ENCODE peak calls at places on chromosomes 6 and 20, in five cellular contexts. F is WERI-Rb-1, C is AG09309, Q is A549, J is GM20000. Z is an unnamed sample.

GRCh38 chr20:44279228-44279627 is 31.8 kb downstream of the FITM2 start:
- DNase-seq in Q (peak), J (no peak), C (peak), F (no peak), Z (no peak)

GRCh38 chr6:81978230-81978629 is 225.7 kb upstream of the TENT5A start:
- DNase-seq in C (no peak), F (no peak), J (no peak), Q (no peak), Z (no peak)

GRCh38 chr6:103210686-103211085 is 1649.0 kb downstream of the HACE1 start:
- DNase-seq in J (no peak), C (no peak), Q (no peak), F (no peak), Z (no peak)

GRCh38 chr6:16947461-16948159 is 154.2 kb upstream of the STMND1 start:
- DNase-seq in F (no peak), C (peak), Q (peak), J (no peak), Z (peak)

GRCh38 chr6:110699780-110700179 is 115.5 kb downstream of the CDK19 start:
- DNase-seq in C (no peak), F (no peak), J (no peak), Q (no peak), Z (no peak)

GRCh38 chr6:170134077-170135040 is 156.5 kb downstream of the DLL1 start:
- DNase-seq in F (no peak), J (no peak), C (no peak), Q (no peak), Z (no peak)

GRCh38 chr6:155595264-155595663 is 139.6 kb upstream of the NOX3 start:
- DNase-seq in C (no peak), F (no peak), Q (no peak), J (no peak), Z (no peak)

GRCh38 chr6:82095091-82095490 is 152.5 kb downstream of the IBTK start:
- DNase-seq in J (no peak), Q (no peak), F (no peak), C (no peak), Z (no peak)

GRCh38 chr6:139029470-139030210 is 1.1 kb downstream of the ABRACL start:
- DNase-seq in J (peak), F (peak), Q (peak), C (no peak), Z (peak)

GRCh38 chr20:11020712-11021111 is 346.9 kb upstream of the JAG1 start:
- DNase-seq in J (no peak), F (no peak), Q (no peak), C (no peak), Z (no peak)

GRCh38 chr6:144343736-144344428 is 58.7 kb downstream of the UTRN start:
- DNase-seq in F (no peak), Q (peak), J (peak), C (no peak), Z (peak)

GRCh38 chr6:6665505-6665904 is 77.0 kb downstream of the LY86 start:
- DNase-seq in Q (no peak), C (no peak), J (no peak), F (peak), Z (no peak)

GRCh38 chr6:111423960-111424846 is 58.8 kb downstream of the REV3L start:
- DNase-seq in F (no peak), J (no peak), Q (no peak), C (no peak), Z (peak)

GRCh38 chr6:129801909-129802308 is 59.2 kb downstream of the TMEM244 start:
- DNase-seq in F (no peak), C (no peak), Q (no peak), J (no peak), Z (no peak)

GRCh38 chr6:14269434-14269833 is 151.9 kb downstream of the CD83 start:
- DNase-seq in Q (no peak), J (peak), F (no peak), C (no peak), Z (no peak)

GRCh38 chr20:15511551-15511950 is 1061.7 kb downstream of the KIF16B start:
- DNase-seq in F (no peak), J (no peak), C (no peak), Q (no peak), Z (no peak)

GRCh38 chr6:20235041-20235440 is 22.8 kb upstream of the MBOAT1 start:
- DNase-seq in Q (no peak), F (no peak), C (no peak), J (no peak), Z (no peak)

GRCh38 chr6:129345890-129346289 is 364.1 kb downstream of the ARHGAP18 start:
- DNase-seq in F (no peak), Q (no peak), C (peak), J (no peak), Z (no peak)

GRCh38 chr6:51398064-51398740 is 579.5 kb downstream of the TFAP2B start:
- DNase-seq in Q (no peak), J (no peak), F (no peak), C (no peak), Z (no peak)

GRCh38 chr6:8506123-8506522 is 70.8 kb upstream of the SLC35B3 start:
- DNase-seq in C (no peak), F (no peak), J (no peak), Q (no peak), Z (peak)

GRCh38 chr6:152142116-152142515 is 334.6 kb downstream of the ESR1 start:
- DNase-seq in Q (no peak), J (no peak), F (no peak), C (no peak), Z (peak)

GRCh38 chr6:150251566-150252186 is 108.8 kb downstream of the PPP1R14C start:
- DNase-seq in C (no peak), F (no peak), J (no peak), Q (no peak), Z (no peak)

GRCh38 chr20:38286586-38287502 is 17.1 kb upstream of the BPI start:
- DNase-seq in J (no peak), F (no peak), C (no peak), Q (no peak), Z (no peak)

DNA sequence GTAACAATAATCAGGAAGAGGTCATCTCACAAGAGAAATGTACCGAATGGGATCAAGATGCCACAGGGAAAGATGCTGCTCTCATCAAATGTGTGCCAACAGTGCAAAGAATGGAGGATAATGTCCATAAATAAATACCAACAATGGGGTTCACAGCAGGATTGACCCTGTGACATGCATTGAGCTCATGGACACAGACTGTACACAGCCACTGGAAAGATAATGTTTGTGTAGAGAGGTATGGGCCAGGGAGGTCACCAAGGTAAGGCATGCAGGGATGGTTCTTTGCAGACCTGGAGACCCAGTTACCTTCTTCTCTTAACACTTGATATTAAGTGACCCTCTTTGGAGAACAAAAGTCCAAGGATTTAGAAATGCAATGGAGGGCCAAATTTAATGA is 1.5 kb downstream of the AGPAT1 start:
- DNase-seq in F (no peak), Q (no peak), J (no peak), C (no peak), Z (no peak)
- TF ChIP-seq CTCF in F (no peak), Q (no peak), J (no peak), C (no peak), Z (no peak)

GRCh38 chr20:57912227-57912582 is 202.4 kb upstream of the PMEPA1 start:
- DNase-seq in Q (no peak), C (no peak), F (peak), J (no peak), Z (no peak)
- TF ChIP-seq CTCF in Q (no peak), C (no peak), F (no peak), J (no peak), Z (no peak)

GRCh38 chr20:19348582-19348981 is 136.1 kb downstream of the SLC24A3 start:
- DNase-seq in J (no peak), C (no peak), F (no peak), Q (no peak), Z (no peak)

GRCh38 chr20:19354950-19355349 is 142.5 kb downstream of the SLC24A3 start:
- DNase-seq in J (no peak), F (no peak), Q (no peak), C (no peak), Z (peak)

GRCh38 chr20:19349879-19350278 is 137.4 kb downstream of the SLC24A3 start:
- DNase-seq in C (no peak), F (no peak), J (no peak), Q (no peak), Z (no peak)

GRCh38 chr20:19347943-19348456 is 135.6 kb downstream of the SLC24A3 start:
- DNase-seq in C (no peak), F (no peak), Q (no peak), J (peak), Z (no peak)

GRCh38 chr20:19351542-19351941 is 139.1 kb downstream of the SLC24A3 start:
- DNase-seq in Q (no peak), C (no peak), J (no peak), F (no peak), Z (no peak)
- TF ChIP-seq CTCF in Q (no peak), C (no peak), J (no peak), F (no peak), Z (peak)

GRCh38 chr6:25876203-25876602 is 2.2 kb upstream of the SLC17A3 start:
- DNase-seq in F (no peak), J (no peak), C (no peak), Q (no peak), Z (no peak)

GRCh38 chr6:25874118-25874517 is at the start of gene SLC17A3:
- DNase-seq in C (no peak), J (no peak), F (no peak), Q (no peak), Z (no peak)

GRCh38 chr6:25874822-25875562 is 949 bp upstream of the SLC17A3 start:
- DNase-seq in C (no peak), Q (no peak), J (no peak), F (no peak), Z (no peak)

GRCh38 chr6:25872804-25873203 is 1.2 kb downstream of the SLC17A3 start:
- DNase-seq in C (no peak), J (no peak), F (no peak), Q (no peak), Z (no peak)

GRCh38 chr6:25875563-25875905 is 1.5 kb upstream of the SLC17A3 start:
- DNase-seq in J (no peak), C (no peak), F (no peak), Q (no peak), Z (no peak)
- TF ChIP-seq CTCF in J (no peak), C (no peak), F (no peak), Q (no peak), Z (no peak)

GRCh38 chr6:132607544-132608233 is 16.4 kb downstream of the TAAR2 start:
- DNase-seq in C (no peak), J (no peak), F (no peak), Q (no peak), Z (no peak)
- TF ChIP-seq CTCF in C (no peak), J (no peak), F (no peak), Q (no peak), Z (no peak)

DNA sequence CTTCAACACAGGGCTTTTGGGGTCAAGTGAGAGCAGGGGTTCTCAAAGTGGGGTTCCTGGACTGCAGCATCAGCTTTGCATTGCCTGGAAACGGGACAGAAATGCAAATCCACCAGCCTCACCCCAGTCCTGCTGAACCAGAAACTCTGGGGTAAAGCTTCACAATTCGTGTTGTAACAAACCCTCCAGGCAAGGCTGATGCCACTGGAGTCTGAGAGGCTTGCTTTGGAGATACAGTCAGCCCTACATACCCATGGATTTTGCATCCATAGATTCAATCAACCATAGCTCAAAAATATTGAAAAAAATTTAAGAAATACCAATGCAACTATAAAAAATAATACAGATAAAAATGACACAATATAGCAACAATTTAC is 160.4 kb upstream of the ECI2 start:
- DNase-seq in C (no peak), Q (no peak), F (no peak), J (no peak), Z (no peak)
- TF ChIP-seq CTCF in C (no peak), Q (no peak), F (no peak), J (no peak), Z (no peak)

GRCh38 chr6:69732640-69733039 is 64.2 kb downstream of the LMBRD1 start:
- DNase-seq in F (no peak), C (no peak), J (peak), Q (no peak), Z (peak)
- TF ChIP-seq CTCF in F (no peak), C (peak), J (no peak), Q (no peak), Z (peak)

DNA sequence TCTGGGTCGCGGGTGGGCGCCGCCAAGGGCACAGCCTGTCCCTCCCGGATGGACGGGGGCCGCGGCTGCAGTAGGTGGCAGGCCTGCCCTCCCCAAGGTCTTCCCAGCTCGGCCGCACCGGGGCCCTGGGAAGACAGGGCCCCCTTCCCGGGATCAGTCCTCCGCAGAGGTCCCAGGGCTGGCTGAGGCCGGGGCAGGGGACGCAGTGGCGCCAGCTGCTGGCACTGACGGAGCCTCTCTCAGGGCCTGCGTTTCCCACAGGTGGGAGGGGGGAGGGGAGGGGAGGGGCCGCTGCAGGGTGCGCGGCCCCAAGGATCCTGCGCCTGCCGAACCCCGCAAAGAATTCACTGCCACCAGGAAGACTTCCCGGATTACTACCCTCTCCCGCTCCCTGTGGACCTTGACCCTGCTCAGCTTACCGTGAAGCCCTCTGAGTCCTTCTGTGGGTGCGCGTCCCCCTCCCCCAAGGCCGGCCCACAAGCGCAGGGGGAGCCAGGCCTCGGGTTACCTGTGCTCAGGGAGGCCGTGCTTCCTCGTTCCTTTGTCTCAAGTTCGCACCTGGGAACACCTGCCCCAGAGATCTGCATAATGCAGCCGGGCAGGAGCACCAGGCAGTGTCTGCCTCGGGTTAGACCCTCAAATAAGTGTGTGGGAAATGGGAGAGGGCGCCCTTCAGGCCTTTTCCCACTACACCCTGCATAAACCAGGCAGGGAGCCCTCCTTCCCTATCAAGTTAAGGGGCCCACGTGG is 5.1 kb downstream of the LZTS3 start:
- DNase-seq in F (no peak), Q (no peak), J (peak), C (no peak), Z (no peak)
- TF ChIP-seq CTCF in F (peak), Q (no peak), J (no peak), C (no peak), Z (no peak)

GRCh38 chr20:4449977-4450715 is 271.6 kb upstream of the PRND start:
- DNase-seq in C (no peak), Q (peak), J (no peak), F (peak), Z (peak)
- TF ChIP-seq CTCF in C (peak), Q (no peak), J (no peak), F (peak), Z (peak)

DNA sequence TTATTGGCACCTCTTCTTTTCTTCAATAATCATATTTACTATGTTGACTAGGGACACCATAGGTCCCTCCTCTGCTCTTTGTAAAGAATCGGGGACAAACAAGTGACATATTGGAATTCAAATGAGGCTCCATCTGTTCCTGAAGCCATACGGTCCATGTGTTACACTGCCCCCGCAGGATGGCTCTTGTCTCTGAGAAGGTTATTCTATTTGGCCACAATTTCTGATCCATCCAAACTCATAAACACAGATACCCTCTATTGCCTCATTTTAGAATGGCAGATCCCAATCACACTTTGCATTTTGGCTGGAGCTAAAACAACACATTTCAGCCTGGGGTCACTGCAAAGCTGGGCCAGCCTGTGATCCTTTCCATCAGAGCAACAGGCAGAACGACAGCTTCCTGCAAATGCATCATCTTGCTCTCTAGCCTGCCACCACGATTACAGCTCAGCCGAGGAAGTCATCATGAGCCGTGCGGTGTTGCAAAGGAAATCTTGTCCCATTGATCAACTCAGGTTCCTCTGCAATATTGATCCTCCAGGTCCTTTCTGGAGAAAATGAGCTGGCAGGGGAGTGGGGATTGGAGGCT is 73.2 kb downstream of the AGPAT4 start:
- DNase-seq in F (peak), J (no peak), C (no peak), Q (no peak), Z (no peak)
- TF ChIP-seq CTCF in F (peak), J (no peak), C (no peak), Q (no peak), Z (peak)

Z was measured in A673.